ENCODE peak calls at places on chromosomes 2 and 18, in six cellular contexts. C, J, K, P, S and E are unnamed samples. For H3K4me1, the result is how much of the 10 kb centered on the place peaks cover.

GRCh38 chr2:155176345-155176744 is 477.9 kb downstream of the KCNJ3 start:
- DNase-seq in C (no peak), S (no peak), J (no peak), P (no peak), K (no peak), E (no peak)

GRCh38 chr2:167940745-167941507 is 306.5 kb downstream of the STK39 start:
- DNase-seq in J (no peak), S (no peak), C (no peak), P (no peak), K (no peak), E (no peak)

GRCh38 chr2:174492963-174493431 is 6.2 kb upstream of the GPR155 start:
- DNase-seq in C (no peak), P (no peak), J (no peak), K (no peak), S (no peak), E (peak)

GRCh38 chr2:205170399-205170798 is 511.9 kb upstream of the NRP2 start:
- DNase-seq in K (no peak), S (no peak), C (no peak), J (no peak), P (no peak), E (no peak)

GRCh38 chr2:69917854-69918253 is 2.9 kb downstream of the MXD1 start:
- DNase-seq in S (no peak), C (no peak), J (no peak), P (no peak), K (no peak), E (no peak)

GRCh38 chr2:48943436-48943835 is 187.9 kb upstream of the LHCGR start:
- DNase-seq in C (no peak), K (no peak), J (no peak), S (no peak), P (no peak), E (no peak)

GRCh38 chr2:61853086-61853847 is 593 bp downstream of the FAM161A start:
- DNase-seq in P (peak), J (no peak), C (no peak), K (peak), S (peak), E (no peak)

GRCh38 chr2:101162561-101163330 is 11.6 kb upstream of the TBC1D8 start:
- DNase-seq in K (no peak), C (no peak), S (peak), P (no peak), J (no peak), E (no peak)

GRCh38 chr2:46494596-46494995 is 15.2 kb downstream of the TMEM247 start:
- DNase-seq in K (no peak), C (no peak), P (no peak), J (no peak), S (no peak), E (no peak)

GRCh38 chr18:8241731-8242130 is 367.5 kb upstream of the RAB12 start:
- DNase-seq in K (no peak), S (no peak), P (no peak), C (no peak), J (no peak), E (no peak)

GRCh38 chr2:133200684-133201421 is 367.4 kb downstream of the NCKAP5 start:
- DNase-seq in J (no peak), K (no peak), C (no peak), S (peak), P (no peak), E (no peak)

GRCh38 chr2:68974946-68975665 is 670 bp downstream of the GKN1 start:
- DNase-seq in K (no peak), J (no peak), S (no peak), C (no peak), P (no peak), E (no peak)

GRCh38 chr18:50654211-50654610 is 94.3 kb downstream of the MAPK4 start:
- DNase-seq in K (no peak), J (no peak), C (no peak), P (no peak), S (no peak), E (no peak)

GRCh38 chr2:191115391-191115790 is 35.4 kb downstream of the STAT4 start:
- DNase-seq in P (no peak), S (no peak), C (no peak), J (no peak), K (no peak), E (peak)

GRCh38 chr2:135836596-135836995 is 388 bp downstream of the LCT start:
- DNase-seq in K (no peak), C (no peak), J (no peak), P (no peak), S (no peak), E (no peak)

GRCh38 chr2:200496696-200497095 is 13.2 kb downstream of the KCTD18 start:
- DNase-seq in P (no peak), K (no peak), C (no peak), J (no peak), S (no peak), E (no peak)

GRCh38 chr2:100422320-100422719 is 4.9 kb upstream of the CHST10 start:
- DNase-seq in K (no peak), J (no peak), C (no peak), S (peak), P (no peak), E (no peak)

GRCh38 chr2:44974064-44974715 is 32.7 kb downstream of the SIX3 start:
- DNase-seq in P (no peak), K (peak), S (peak), C (no peak), J (no peak), E (no peak)

GRCh38 chr2:187581125-187581896 is 27.1 kb upstream of the TFPI start:
- DNase-seq in K (peak), P (no peak), S (peak), J (no peak), C (no peak), E (no peak)

GRCh38 chr2:73292316-73292905 is 937 bp downstream of the EGR4 start:
- DNase-seq in S (no peak), K (no peak), P (no peak), J (no peak), C (no peak), E (peak)

GRCh38 chr2:172674034-172674967 is 61.3 kb upstream of the RAPGEF4 start:
- DNase-seq in P (peak), C (no peak), S (peak), K (peak), J (peak), E (peak)

GRCh38 chr2:181319291-181319690 is 137.9 kb upstream of the ITGA4 start:
- DNase-seq in S (no peak), J (no peak), C (no peak), P (no peak), K (no peak), E (no peak)

GRCh38 chr2:44290271-44290670 is 15.0 kb downstream of the SLC3A1 start:
- DNase-seq in P (no peak), J (no peak), C (no peak), S (no peak), K (no peak), E (no peak)

DNA sequence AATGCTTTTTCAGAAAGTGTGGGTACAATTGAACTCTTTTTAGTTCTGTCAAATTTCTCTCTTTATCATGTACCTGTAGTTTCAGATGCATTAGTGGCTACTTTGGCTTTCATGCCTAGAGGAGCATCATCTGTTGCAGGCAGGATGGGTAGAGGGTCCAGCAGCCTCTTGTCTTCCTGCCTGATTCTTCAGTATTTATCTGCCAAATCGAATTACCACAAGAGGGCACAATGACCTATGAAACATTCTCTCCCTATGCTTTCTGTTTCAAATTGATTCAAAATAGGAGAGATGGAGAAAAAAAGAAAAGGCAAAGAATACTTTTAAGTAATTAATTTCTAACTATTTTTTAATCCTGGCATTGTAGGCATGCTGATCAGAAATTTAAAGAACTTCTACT is 477.2 kb downstream of the TRIB2 start:
- DNase-seq in C (no peak), K (no peak), P (no peak), S (peak), J (no peak), E (no peak)
- H3K4me3 ChIP-seq in C (no peak), K (no peak), P (no peak), S (no peak), J (no peak), E (no peak)

DNA sequence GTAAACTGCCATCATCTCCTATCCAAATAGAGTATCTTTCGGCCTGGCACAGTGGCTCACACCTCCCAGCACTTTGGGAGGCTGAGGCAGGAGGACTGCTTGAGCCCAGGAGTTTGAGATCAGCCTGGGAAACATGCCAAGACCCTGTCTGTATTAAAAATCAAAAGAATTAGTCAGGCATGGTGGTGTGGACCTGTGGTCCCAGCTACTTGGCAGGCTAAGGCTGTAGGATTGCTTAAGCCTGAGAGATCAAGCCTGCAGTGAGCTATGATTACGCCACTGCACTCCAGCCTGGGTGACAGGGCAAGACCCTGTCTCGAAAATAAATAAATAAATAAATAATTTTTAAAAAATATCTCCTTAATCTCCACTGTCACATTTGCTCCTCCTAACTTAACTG is 14.7 kb upstream of the ARPC2 start:
- DNase-seq in C (no peak), P (no peak), K (no peak), J (no peak), S (no peak), E (no peak)
- H3K27ac ChIP-seq in C (no peak), P (no peak), K (no peak), J (no peak), S (no peak), E (no peak)

GRCh38 chr2:98029718-98030222 is 34.0 kb upstream of the TMEM131 start:
- DNase-seq in J (no peak), S (no peak), K (no peak), P (no peak), C (no peak), E (no peak)

GRCh38 chr2:98027535-98027934 is 31.8 kb upstream of the TMEM131 start:
- DNase-seq in K (no peak), J (no peak), S (no peak), C (no peak), P (no peak), E (peak)

GRCh38 chr2:98026927-98027522 is 31.3 kb upstream of the TMEM131 start:
- DNase-seq in K (no peak), C (no peak), P (no peak), J (no peak), S (no peak), E (no peak)

GRCh38 chr2:98027955-98028593 is 32.3 kb upstream of the TMEM131 start:
- DNase-seq in S (no peak), P (no peak), C (no peak), K (peak), J (no peak), E (no peak)

GRCh38 chr2:98028931-98029717 is 33.4 kb upstream of the TMEM131 start:
- DNase-seq in P (peak), S (no peak), C (no peak), J (no peak), K (no peak), E (no peak)
- H3K4me1 ChIP-seq in P (half or more), S (under half), C (under half), J (under half), K (under half), E (under half)

DNA sequence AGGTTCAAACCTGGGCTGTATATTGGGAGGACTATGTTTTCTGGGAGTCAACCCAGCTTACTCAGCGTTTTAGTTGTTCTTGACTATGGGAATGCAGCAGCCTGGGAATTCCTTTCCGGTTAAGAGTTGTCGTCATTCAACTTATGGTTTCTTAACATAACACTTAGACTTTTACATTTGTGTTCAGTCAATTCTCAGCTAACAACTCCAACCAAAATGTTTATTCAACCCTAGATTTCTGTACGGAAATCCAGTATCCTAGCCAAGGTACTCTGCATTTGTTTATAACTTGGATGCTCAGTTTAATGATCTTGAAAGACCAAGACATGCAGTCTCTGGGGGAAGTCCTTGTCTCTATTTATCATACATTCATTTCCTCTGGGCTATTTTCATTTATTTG is 960.9 kb downstream of the CBLN2 start:
- DNase-seq in C (no peak), S (peak), P (no peak), K (no peak), J (no peak), E (no peak)
- H3K4me3 ChIP-seq in C (no peak), S (peak), P (no peak), K (peak), J (no peak), E (no peak)

GRCh38 chr2:241393524-241394196 is 37.6 kb downstream of the FARP2 start:
- DNase-seq in P (no peak), K (no peak), C (no peak), S (no peak), J (no peak), E (no peak)
- H3K27ac ChIP-seq in P (no peak), K (no peak), C (no peak), S (no peak), J (no peak), E (no peak)

GRCh38 chr2:1605102-1605501 is 139.2 kb downstream of the PXDN start:
- DNase-seq in J (peak), K (no peak), P (no peak), C (peak), S (no peak), E (no peak)
- H3K4me1 ChIP-seq in J (under half), K (under half), P (under half), C (under half), S (under half), E (under half)

GRCh38 chr2:176097820-176098365 is 1.7 kb upstream of the HOXD12 start:
- DNase-seq in S (no peak), P (no peak), J (no peak), C (no peak), K (no peak), E (no peak)
- H3K4me3 ChIP-seq in S (peak), P (no peak), J (no peak), C (no peak), K (peak), E (no peak)

DNA sequence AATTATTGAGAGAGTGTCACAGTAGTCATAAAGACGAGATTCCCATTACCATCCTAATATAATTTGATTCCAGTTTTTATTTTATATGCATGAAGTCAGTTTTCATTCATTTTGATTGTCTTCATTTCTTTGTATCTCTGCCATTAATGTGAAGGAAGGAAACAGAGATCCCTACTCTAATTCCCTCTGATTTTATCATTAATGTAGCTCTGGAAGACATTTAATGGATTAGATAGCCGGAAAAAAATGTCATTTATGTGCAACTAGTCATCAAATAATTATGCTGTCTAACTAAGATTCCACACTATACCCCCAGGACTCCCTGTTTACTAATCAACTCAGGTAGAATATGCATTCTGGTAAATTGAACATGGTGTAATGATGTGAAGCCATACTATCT is 19.9 kb downstream of the RHBDD1 start:
- DNase-seq in P (no peak), K (no peak), J (no peak), S (no peak), C (no peak), E (no peak)
- H3K27ac ChIP-seq in P (no peak), K (no peak), J (no peak), S (no peak), C (no peak), E (no peak)

GRCh38 chr2:37742286-37742685 is 70.8 kb upstream of the CDC42EP3 start:
- DNase-seq in P (no peak), C (no peak), J (no peak), S (no peak), K (no peak), E (no peak)
- H3K4me1 ChIP-seq in P (under half), C (under half), J (under half), S (under half), K (under half), E (under half)